ENCODE peak calls at places on chromosome X, in five cellular contexts. G, D, J, R and N are unnamed samples.

GRCh38 chrX:53262918-53263394 is 18.4 kb downstream of the IQSEC2 start:
- DNase-seq in G (no peak), D (no peak), J (peak), R (peak), N (peak)

GRCh38 chrX:38803286-38803608 is 2.0 kb downstream of the MID1IP1 start:
- DNase-seq in G (no peak), D (no peak), J (no peak), R (no peak), N (no peak)

GRCh38 chrX:41518841-41519220 is 71.7 kb downstream of the NYX start:
- DNase-seq in G (no peak), D (no peak), J (no peak), R (peak), N (no peak)

GRCh38 chrX:106457802-106458201 is 154.0 kb upstream of the RADX start:
- DNase-seq in G (no peak), D (no peak), J (no peak), R (no peak), N (no peak)

GRCh38 chrX:49071877-49072711 is 1.7 kb downstream of the PRAF2 start:
- DNase-seq in G (no peak), D (peak), J (peak), R (peak), N (no peak)

GRCh38 chrX:74434336-74434735 is 13.0 kb downstream of the SLC16A2 start:
- DNase-seq in G (no peak), D (no peak), J (no peak), R (no peak), N (no peak)

GRCh38 chrX:56025872-56026571 is 206.1 kb upstream of the KLF8 start:
- DNase-seq in G (no peak), D (no peak), J (no peak), R (no peak), N (peak)

GRCh38 chrX:40154853-40155616 is 57.3 kb upstream of the BCOR start:
- DNase-seq in G (no peak), D (peak), J (no peak), R (peak), N (no peak)

GRCh38 chrX:65744965-65745364 is 77.5 kb downstream of the MSN start:
- DNase-seq in G (no peak), D (no peak), J (no peak), R (peak), N (peak)

GRCh38 chrX:141662781-141663180 is 35.8 kb downstream of the SPANXD start:
- DNase-seq in G (no peak), D (no peak), J (no peak), R (peak), N (no peak)

GRCh38 chrX:147602297-147602696 is 309.4 kb upstream of the FMR1 start:
- DNase-seq in G (no peak), D (no peak), J (no peak), R (no peak), N (no peak)

GRCh38 chrX:68146054-68146453 is 287.2 kb downstream of the OPHN1 start:
- DNase-seq in G (peak), D (no peak), J (peak), R (peak), N (peak)
- TF ChIP-seq CTCF in G (peak), D (no peak), J (peak), R (peak), N (peak)

GRCh38 chrX:135973548-135974278 is at the start of gene MMGT1:
- DNase-seq in G (peak), D (peak), J (peak), R (peak), N (peak)
- TF ChIP-seq CTCF in G (no peak), D (peak), J (no peak), R (no peak), N (no peak)

DNA sequence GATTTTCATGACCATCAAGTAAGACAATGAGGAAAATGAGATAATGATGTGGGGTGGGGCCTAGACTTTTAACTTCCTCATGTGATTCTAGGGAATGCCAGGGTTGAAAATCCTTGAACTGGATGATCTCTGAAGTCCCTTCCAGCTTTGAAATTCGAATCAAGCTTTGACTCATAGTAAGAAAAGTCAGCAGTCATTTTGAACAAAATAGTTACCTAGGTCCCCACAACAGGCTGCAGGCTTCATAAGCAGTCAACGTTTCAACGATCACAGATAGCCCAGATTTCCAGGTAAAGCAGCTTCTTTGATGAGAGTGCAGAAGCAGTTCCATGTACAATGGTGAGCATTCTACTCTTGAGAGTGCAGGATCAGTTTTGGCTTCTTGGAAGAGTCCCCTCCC is 93.7 kb downstream of the GRIA3 start:
- DNase-seq in G (no peak), D (no peak), J (no peak), R (no peak), N (no peak)
- TF ChIP-seq CTCF in G (no peak), D (no peak), J (no peak), R (no peak), N (no peak)

GRCh38 chrX:107978707-107979307 is 3.4 kb downstream of the TEX13B start:
- DNase-seq in G (no peak), D (no peak), J (peak), R (peak), N (peak)
- TF ChIP-seq CTCF in G (peak), D (peak), J (peak), R (peak), N (peak)

DNA sequence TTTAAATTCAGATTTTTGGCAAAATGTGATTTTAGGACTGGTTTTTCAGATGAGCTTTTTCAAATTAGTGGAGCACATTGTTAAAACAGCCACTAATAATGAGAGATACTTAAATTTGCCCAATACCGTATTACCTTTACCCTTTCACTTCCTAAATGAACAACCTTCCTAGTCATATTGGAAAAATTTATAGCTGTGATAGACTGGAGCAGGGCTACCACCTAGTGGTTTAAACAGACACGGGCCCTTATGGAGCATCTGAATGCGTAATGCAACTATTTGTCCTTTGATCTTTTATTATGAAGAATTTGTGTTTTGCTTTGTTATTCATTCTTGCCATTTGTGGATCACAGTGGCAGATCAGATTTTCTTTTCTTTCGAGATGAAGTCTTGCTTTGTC is 72.7 kb downstream of the KDM6A start:
- DNase-seq in G (no peak), D (no peak), J (no peak), R (no peak), N (peak)
- TF ChIP-seq CTCF in G (peak), D (no peak), J (peak), R (peak), N (no peak)

DNA sequence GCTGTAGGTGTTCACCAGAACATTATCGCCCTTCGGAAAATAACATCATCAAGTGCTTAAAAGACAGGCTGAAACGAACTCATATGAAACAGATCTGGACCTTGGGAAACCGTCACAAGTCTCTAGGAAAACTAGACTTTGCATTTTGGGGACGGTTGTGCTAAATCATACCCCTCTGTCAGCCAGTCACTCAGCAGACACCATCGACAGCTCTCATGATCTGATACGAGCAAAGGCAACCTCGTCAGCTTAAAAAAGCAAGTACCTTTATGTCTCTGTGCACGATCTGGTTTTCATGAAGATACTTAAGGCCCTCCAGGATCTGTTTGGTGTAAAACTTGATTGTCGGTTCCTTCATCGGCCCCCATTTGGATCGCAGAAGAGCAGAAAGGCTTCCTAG is 48.4 kb downstream of the PDHA1 start:
- DNase-seq in G (no peak), D (no peak), J (no peak), R (no peak), N (no peak)
- TF ChIP-seq CTCF in G (no peak), D (no peak), J (no peak), R (no peak), N (no peak)